ENCODE peak calls at places on chromosome 10, in ten cellular contexts. G is IMR-90, K is A549, M is heart left ventricle, H is transverse colon, B is thyroid gland, V is ovary, Z is breast epithelium, Y is right lobe of liver, L is body of pancreas. U is an unnamed sample.

GRCh38 chr10:8874972-8875371 is 820.5 kb downstream of the GATA3 start:
- DNase-seq in G (no peak), K (no peak), M (no peak), H (no peak), B (no peak), V (no peak), Z (no peak), Y (no peak), L (no peak), U (no peak)

GRCh38 chr10:84562592-84562991 is 234.2 kb downstream of the CCSER2 start:
- DNase-seq in G (no peak), K (no peak), M (no peak), H (no peak), B (no peak), V (no peak), Z (no peak), Y (no peak), L (no peak), U (no peak)

GRCh38 chr10:20157314-20157713 is 341.1 kb downstream of the PLXDC2 start:
- DNase-seq in G (no peak), K (no peak), M (no peak), H (no peak), B (no peak), V (no peak), Z (no peak), Y (no peak), L (no peak), U (no peak)

GRCh38 chr10:110209399-110209925 is 2.1 kb downstream of the MXI1 start:
- DNase-seq in G (peak), K (peak), M (peak), H (peak), B (peak), V (peak), Z (peak), Y (no peak), L (peak), U (peak)

GRCh38 chr10:46553238-46554049 is 3.0 kb downstream of the GPRIN2 start:
- DNase-seq in G (no peak), K (no peak), M (no peak), H (peak), B (peak), V (no peak), Z (no peak), Y (peak), L (peak), U (peak)

GRCh38 chr10:45425628-45426563 is 51.9 kb downstream of the ALOX5 start:
- DNase-seq in G (no peak), K (peak), M (no peak), H (no peak), B (no peak), V (no peak), Z (no peak), Y (no peak), L (peak), U (no peak)

GRCh38 chr10:114301177-114301576 is 62.1 kb downstream of the VWA2 start:
- DNase-seq in G (no peak), K (no peak), M (no peak), H (no peak), B (peak), V (no peak), Z (no peak), Y (no peak), L (no peak), U (no peak)

GRCh38 chr10:48981310-48981907 is 41.8 kb upstream of the LRRC18 start:
- DNase-seq in G (peak), K (peak), M (peak), H (peak), B (peak), V (peak), Z (no peak), Y (peak), L (peak), U (peak)

GRCh38 chr10:49783645-49784044 is 21.5 kb upstream of the OGDHL start:
- DNase-seq in G (no peak), K (no peak), M (no peak), H (no peak), B (no peak), V (no peak), Z (no peak), Y (peak), L (no peak), U (no peak)

DNA sequence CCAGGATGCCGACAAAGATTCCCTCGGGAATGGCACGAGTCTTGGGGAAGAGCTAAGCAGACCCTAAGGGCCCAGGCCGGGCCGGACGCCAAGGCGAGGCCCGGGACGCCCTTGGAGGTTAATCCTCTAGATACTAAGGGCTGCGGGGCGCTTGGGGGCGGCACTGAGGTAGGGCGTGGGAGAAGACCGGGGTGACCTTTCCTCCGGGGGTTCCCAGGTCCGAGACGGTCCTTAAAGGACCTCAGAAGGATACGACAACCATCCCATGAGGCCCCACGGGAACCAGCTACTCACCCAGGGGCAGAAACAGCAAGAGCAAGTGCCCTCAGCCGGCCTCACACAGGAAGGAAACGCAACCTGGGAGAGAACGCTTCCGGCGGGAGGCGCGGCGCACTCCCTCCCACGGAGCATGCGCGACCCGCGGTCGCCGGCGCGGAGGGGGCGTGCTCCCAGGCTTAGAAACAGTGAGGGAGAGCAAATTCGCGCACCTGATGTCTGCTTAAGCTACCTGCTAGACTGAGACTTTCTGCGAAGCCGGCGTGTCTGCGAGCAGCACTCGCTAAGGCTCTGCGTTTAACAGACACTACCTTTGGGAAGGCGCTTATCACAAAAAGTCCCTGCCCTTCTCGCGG is at the start of gene ATAD1:
- DNase-seq in G (peak), K (peak), M (peak), H (peak), B (peak), V (peak), Z (peak), Y (peak), L (peak), U (peak)
- TF ChIP-seq POLR2A in G (peak), K (peak), M (no peak), H (peak), B (peak), V (peak), Z (no peak), Y (peak), L (peak), U (peak)

GRCh38 chr10:102016416-102016815 is 39.6 kb downstream of the ARMH3 start:
- DNase-seq in G (no peak), K (no peak), M (no peak), H (no peak), B (no peak), V (no peak), Z (no peak), Y (no peak), L (no peak), U (no peak)
- TF ChIP-seq POLR2A in G (no peak), K (no peak), M (no peak), H (no peak), B (no peak), V (no peak), Z (no peak), Y (no peak), L (no peak), U (no peak)

GRCh38 chr10:102151774-102152544 is at the start of gene NOLC1:
- DNase-seq in G (peak), K (peak), M (peak), H (peak), B (peak), V (peak), Z (peak), Y (peak), L (peak), U (peak)
- TF ChIP-seq POLR2A in G (peak), K (peak), M (no peak), H (peak), B (peak), V (peak), Z (peak), Y (peak), L (peak), U (peak)

GRCh38 chr10:68332259-68333057 is at the start of gene PBLD:
- DNase-seq in G (peak), K (peak), M (peak), H (peak), B (peak), V (peak), Z (peak), Y (peak), L (peak), U (peak)
- TF ChIP-seq POLR2A in G (peak), K (peak), M (peak), H (peak), B (peak), V (peak), Z (no peak), Y (peak), L (peak), U (peak)

GRCh38 chr10:35126530-35127288 is at the start of gene CREM:
- DNase-seq in G (peak), K (peak), M (peak), H (peak), B (peak), V (peak), Z (peak), Y (peak), L (peak), U (peak)
- TF ChIP-seq POLR2A in G (peak), K (peak), M (peak), H (peak), B (peak), V (peak), Z (peak), Y (peak), L (peak), U (peak)

GRCh38 chr10:11201911-11202310 is 184.2 kb downstream of the CELF2 start:
- DNase-seq in G (no peak), K (no peak), M (no peak), H (no peak), B (no peak), V (no peak), Z (no peak), Y (no peak), L (no peak), U (no peak)

GRCh38 chr10:11192304-11193018 is 174.8 kb downstream of the CELF2 start:
- DNase-seq in G (no peak), K (no peak), M (peak), H (peak), B (no peak), V (no peak), Z (no peak), Y (no peak), L (peak), U (no peak)

GRCh38 chr10:11195017-11195586 is 177.4 kb downstream of the CELF2 start:
- DNase-seq in G (no peak), K (no peak), M (no peak), H (no peak), B (no peak), V (no peak), Z (no peak), Y (no peak), L (no peak), U (no peak)

GRCh38 chr10:11197854-11198253 is 180.2 kb downstream of the CELF2 start:
- DNase-seq in G (no peak), K (no peak), M (no peak), H (no peak), B (no peak), V (no peak), Z (no peak), Y (no peak), L (no peak), U (no peak)

DNA sequence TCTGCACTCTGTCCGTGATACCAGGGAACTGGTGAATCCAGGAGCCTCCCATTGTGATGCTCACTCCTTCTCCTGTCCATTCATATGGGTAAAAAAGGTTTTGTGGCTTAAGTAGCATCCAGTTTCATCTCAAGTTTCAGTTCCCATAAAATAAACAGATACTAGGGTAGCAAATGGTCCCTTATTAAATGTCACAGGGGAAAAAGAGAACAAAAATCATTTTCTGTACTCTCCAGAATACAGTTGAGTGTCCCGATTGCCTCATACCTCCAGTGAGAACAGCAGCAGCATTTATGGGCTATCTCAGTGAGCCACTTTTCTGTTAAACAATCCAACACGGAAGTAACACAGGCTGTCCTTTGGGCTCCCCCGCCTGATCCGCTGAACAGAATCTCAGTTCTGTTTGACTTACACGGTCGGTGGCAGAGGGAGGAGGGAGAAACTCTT is 179.6 kb downstream of the CELF2 start:
- DNase-seq in G (no peak), K (no peak), M (peak), H (peak), B (no peak), V (no peak), Z (no peak), Y (no peak), L (peak), U (peak)
- TF ChIP-seq POLR2A in G (no peak), K (no peak), M (no peak), H (no peak), B (no peak), V (no peak), Z (no peak), Y (no peak), L (no peak), U (no peak)

GRCh38 chr10:98414932-98415709 is at the start of gene PYROXD2:
- DNase-seq in G (peak), K (peak), M (peak), H (peak), B (peak), V (peak), Z (peak), Y (peak), L (peak), U (peak)
- TF ChIP-seq POLR2A in G (peak), K (peak), M (no peak), H (peak), B (peak), V (peak), Z (no peak), Y (peak), L (peak), U (peak)

GRCh38 chr10:133215586-133215985 is 14.4 kb upstream of the UTF1 start:
- DNase-seq in G (no peak), K (no peak), M (peak), H (no peak), B (no peak), V (no peak), Z (no peak), Y (no peak), L (no peak), U (no peak)
- TF ChIP-seq POLR2A in G (no peak), K (no peak), M (no peak), H (no peak), B (no peak), V (no peak), Z (no peak), Y (no peak), L (no peak), U (no peak)

DNA sequence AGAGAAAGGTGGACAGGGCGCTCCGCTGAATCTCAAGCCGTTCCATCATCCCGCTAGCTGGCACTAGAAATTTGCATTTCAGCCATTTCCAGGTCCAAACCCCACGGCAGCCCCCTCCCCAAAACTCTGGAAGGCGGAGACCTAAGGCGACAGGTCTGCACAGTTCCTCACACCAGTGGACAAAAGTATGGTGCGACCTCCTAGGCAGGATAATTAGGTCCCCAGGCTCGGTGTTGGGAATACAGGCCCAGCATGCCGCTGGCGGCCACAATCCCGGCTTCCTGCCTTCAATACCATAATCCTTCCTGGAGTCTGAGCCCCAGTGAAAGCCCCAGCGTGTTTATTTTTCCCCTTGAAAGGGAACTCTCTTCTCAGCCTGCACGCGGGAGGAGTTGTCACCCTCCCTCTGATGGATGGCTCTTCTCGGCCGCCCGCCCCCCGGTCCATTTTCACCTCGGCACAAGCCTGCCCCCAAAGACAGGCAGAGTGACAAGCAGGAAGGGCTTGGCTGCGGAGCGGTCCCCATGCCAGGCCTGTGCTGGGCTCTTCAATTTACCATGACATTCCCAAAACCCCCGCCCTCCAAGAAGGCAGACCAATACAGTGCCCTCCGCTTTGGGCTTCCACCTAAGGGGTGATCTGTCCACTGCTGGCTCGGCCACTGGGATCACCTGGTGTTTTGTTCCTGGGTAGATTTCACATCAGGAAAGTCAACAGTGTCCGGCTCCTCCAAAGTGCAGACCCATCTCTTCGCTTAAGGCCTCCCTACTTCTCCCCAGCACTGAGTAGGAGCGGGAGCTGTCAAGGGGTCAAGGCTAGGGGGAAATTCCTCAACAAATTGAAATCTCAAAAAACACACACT is 2.2 kb downstream of the FGFR2 start:
- DNase-seq in G (no peak), K (no peak), M (no peak), H (no peak), B (peak), V (peak), Z (no peak), Y (no peak), L (peak), U (peak)
- TF ChIP-seq POLR2A in G (no peak), K (no peak), M (no peak), H (no peak), B (peak), V (no peak), Z (no peak), Y (no peak), L (no peak), U (no peak)

DNA sequence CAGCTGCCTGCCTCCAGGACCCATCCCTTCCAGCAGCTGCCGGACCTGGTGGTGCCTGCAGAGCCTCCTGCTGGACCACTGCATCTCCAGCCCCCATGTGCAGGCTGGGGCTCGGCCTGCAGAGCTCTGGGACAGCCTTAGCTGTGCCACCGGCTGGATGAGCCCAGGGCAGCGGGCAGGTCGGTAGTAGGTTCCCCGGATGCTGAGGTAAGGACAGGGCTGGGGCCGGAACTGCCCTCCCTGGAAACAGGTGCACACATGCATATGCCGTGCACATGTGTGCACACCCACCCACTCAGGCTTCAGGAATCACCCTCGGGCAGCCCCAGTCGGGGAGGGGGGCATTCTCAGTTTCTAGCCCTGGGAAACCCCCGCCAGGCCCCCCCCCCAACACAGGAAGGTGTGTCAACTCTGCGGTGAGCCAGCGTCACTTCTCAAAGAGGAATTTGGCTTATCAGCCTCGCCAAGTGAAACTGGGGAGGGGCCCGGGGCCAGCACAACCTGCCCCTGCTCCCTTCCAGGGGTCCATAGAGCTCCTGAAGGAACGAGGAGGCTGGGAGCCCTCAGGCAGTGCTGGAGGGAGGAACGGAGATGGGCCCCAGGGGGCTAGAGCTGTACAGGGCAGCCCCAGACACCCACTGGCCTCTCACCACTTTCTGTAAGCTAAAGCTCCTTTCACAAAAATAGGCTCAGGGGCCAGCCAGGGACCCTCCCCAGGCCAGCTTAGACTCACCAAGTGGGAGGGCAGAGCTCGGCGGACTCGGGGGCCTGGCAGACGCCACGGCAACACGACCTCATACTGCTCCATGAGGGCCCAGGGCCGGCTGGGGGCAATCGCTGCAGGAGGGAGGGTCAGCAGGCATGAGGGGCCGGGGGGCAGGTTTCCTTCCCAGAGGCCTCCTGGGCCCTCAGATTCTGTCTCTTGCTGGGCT is 1.7 kb downstream of the ADAM8 start:
- DNase-seq in G (no peak), K (no peak), M (no peak), H (peak), B (no peak), V (no peak), Z (no peak), Y (peak), L (no peak), U (no peak)
- TF ChIP-seq POLR2A in G (no peak), K (no peak), M (no peak), H (no peak), B (no peak), V (no peak), Z (no peak), Y (no peak), L (no peak), U (no peak)

U was measured in prostate gland.